ENCODE peak calls at places on chromosomes 6 and 20, in six cellular contexts. W, P, S, N, Q and K are unnamed samples.

GRCh38 chr6:29748391-29749352 is 25.4 kb downstream of the HLA-F start:
- DNase-seq in N (peak; percentile 94), Q (peak; percentile 78), P (peak; percentile 92), W (peak; percentile 88), S (no peak), K (peak; percentile 94)

GRCh38 chr20:40191573-40191972 is 497.5 kb downstream of the MAFB start:
- DNase-seq in P (no peak), Q (no peak), N (no peak), W (no peak), S (no peak), K (no peak)

GRCh38 chr6:4297348-4297747 is 162.0 kb upstream of the ECI2 start:
- DNase-seq in N (no peak), P (no peak), S (no peak), W (no peak), Q (no peak), K (no peak)

GRCh38 chr20:38863024-38863851 is 57.7 kb downstream of the PPP1R16B start:
- DNase-seq in S (no peak), Q (peak; percentile 43), N (no peak), P (no peak), W (no peak), K (peak; percentile 27)

GRCh38 chr6:150514806-150515362 is 84.8 kb upstream of the PLEKHG1 start:
- DNase-seq in S (no peak), N (no peak), P (no peak), Q (no peak), W (no peak), K (no peak)

GRCh38 chr6:44234101-44235090 is 11.0 kb downstream of the SLC29A1 start:
- DNase-seq in Q (no peak), P (peak; percentile 63), N (peak; percentile 90), W (peak; percentile 64), S (no peak), K (peak; percentile 90)

GRCh38 chr20:51695574-51696303 is 72.5 kb downstream of the ATP9A start:
- DNase-seq in S (no peak), N (peak; percentile 82), P (no peak), W (no peak), Q (no peak), K (peak; percentile 92)

GRCh38 chr6:145214570-145214969 is 520.8 kb downstream of the EPM2A start:
- DNase-seq in N (peak; percentile 52), P (peak; percentile 3), S (peak; percentile 15), Q (no peak), W (no peak), K (peak; percentile 64)

GRCh38 chr6:112502348-112503130 is 155.4 kb downstream of the RFPL4B start:
- DNase-seq in Q (no peak), N (peak; percentile 52), P (no peak), S (no peak), W (peak; percentile 17), K (peak; percentile 50)

GRCh38 chr20:5714261-5715041 is 35.8 kb upstream of the SHLD1 start:
- DNase-seq in Q (peak; percentile 54), P (peak; percentile 14), W (no peak), N (no peak), S (no peak), K (peak; percentile 80)

GRCh38 chr20:61580958-61581824 is 329.1 kb downstream of the CDH4 start:
- DNase-seq in P (no peak), W (no peak), Q (no peak), N (no peak), S (no peak), K (no peak)

GRCh38 chr6:166342293-166343156 is at the start of gene SFT2D1:
- DNase-seq in N (peak; percentile 90), Q (peak; percentile 63), P (peak; percentile 87), W (peak; percentile 95), S (peak; percentile 15), K (peak; percentile 81)

GRCh38 chr6:34656378-34657036 is 40.1 kb downstream of the ILRUN start:
- DNase-seq in N (peak; percentile 87), P (no peak), W (no peak), S (no peak), Q (no peak), K (peak; percentile 82)

GRCh38 chr20:57332105-57333089 is 2.8 kb downstream of the SPO11 start:
- DNase-seq in W (no peak), N (no peak), P (no peak), S (no peak), Q (no peak), K (no peak)

GRCh38 chr6:44377484-44377883 is 10.0 kb upstream of the CDC5L start:
- DNase-seq in W (no peak), P (no peak), N (no peak), S (no peak), Q (no peak), K (no peak)

GRCh38 chr6:106667022-106667402 is 37.6 kb downstream of the QRSL1 start:
- DNase-seq in Q (no peak), S (no peak), P (no peak), N (no peak), W (no peak), K (no peak)

GRCh38 chr6:84645563-84646266 is 118.7 kb downstream of the TBX18 start:
- DNase-seq in W (no peak), S (no peak), P (no peak), N (peak; percentile 87), Q (no peak), K (peak; percentile 82)

GRCh38 chr20:32930701-32931100 is 72.0 kb downstream of the EFCAB8 start:
- DNase-seq in Q (no peak), S (no peak), P (no peak), W (no peak), N (no peak), K (no peak)